ENCODE peak calls at places on chromosomes 5 and 9, in six cellular contexts. R, L, M, G, F and B are unnamed samples.
A peak's percentile ranks its signal among the peaks of the same experiment; 100 is the strongest.

GRCh38 chr9:107636596-107637405 is 147.2 kb upstream of the KLF4 start:
- DNase-seq in R (no peak), M (no peak), F (no peak), G (no peak), L (no peak), B (no peak)

GRCh38 chr9:131833906-131834305 is 94.0 kb upstream of the RAPGEF1 start:
- DNase-seq in R (no peak), M (no peak), F (no peak), L (no peak), G (no peak), B (no peak)

GRCh38 chr5:56480305-56481146 is 247.4 kb upstream of the ANKRD55 start:
- DNase-seq in L (peak; percentile 71), G (no peak), R (no peak), M (no peak), F (peak; percentile 37), B (peak; percentile 56)

GRCh38 chr5:99034336-99034735 is 105.5 kb upstream of the CHD1 start:
- DNase-seq in M (peak; percentile 87), G (no peak), F (no peak), L (no peak), R (no peak), B (no peak)

GRCh38 chr9:91711755-91712591 is 238.1 kb downstream of the ROR2 start:
- DNase-seq in M (peak; percentile 17), F (no peak), G (no peak), L (no peak), R (no peak), B (no peak)

GRCh38 chr9:15999422-16000339 is 446.8 kb downstream of the CCDC171 start:
- DNase-seq in R (peak; percentile 48), L (no peak), M (no peak), F (peak; percentile 28), G (peak; percentile 79), B (peak; percentile 75)

GRCh38 chr9:15346837-15347236 is 39.8 kb upstream of the TTC39B start:
- DNase-seq in M (no peak), G (no peak), L (no peak), F (no peak), R (no peak), B (no peak)

GRCh38 chr5:112635771-112636170 is 101.9 kb upstream of the APC start:
- DNase-seq in R (no peak), M (no peak), L (no peak), F (no peak), G (no peak), B (no peak)

GRCh38 chr9:75797181-75797580 is 93.3 kb upstream of the PCSK5 start:
- DNase-seq in R (no peak), F (no peak), L (no peak), M (no peak), G (no peak), B (no peak)

GRCh38 chr9:90300901-90301688 is 341.5 kb downstream of the DIRAS2 start:
- DNase-seq in M (peak; percentile 73), G (peak; percentile 90), F (peak; percentile 86), R (peak; percentile 59), L (peak; percentile 17), B (peak; percentile 59)

GRCh38 chr9:93264338-93265125 is 80.6 kb downstream of the WNK2 start:
- DNase-seq in R (no peak), L (no peak), G (no peak), F (no peak), M (no peak), B (no peak)
- H3K4me1 ChIP-seq in R (no peaks in the 10 kb centered on the region), L (peaks cover 47% of the 10 kb centered on the region), G (no peaks in the 10 kb centered on the region), F (no peaks in the 10 kb centered on the region), M (peaks cover 2% of the 10 kb centered on the region), B (no peaks in the 10 kb centered on the region)

GRCh38 chr5:14146725-14147124 is 3.6 kb downstream of the TRIO start:
- DNase-seq in L (no peak), M (peak; percentile 79), G (no peak), R (no peak), F (no peak), B (no peak)

GRCh38 chr5:14148483-14148882 is 5.3 kb downstream of the TRIO start:
- DNase-seq in M (no peak), R (no peak), F (no peak), L (no peak), G (no peak), B (no peak)

GRCh38 chr5:14147210-14147609 is 4.1 kb downstream of the TRIO start:
- DNase-seq in F (no peak), M (no peak), L (no peak), G (no peak), R (no peak), B (no peak)

GRCh38 chr5:14148890-14149671 is 5.9 kb downstream of the TRIO start:
- DNase-seq in M (peak; percentile 78), L (no peak), F (no peak), R (no peak), G (no peak), B (no peak)

GRCh38 chr5:14149672-14150053 is 6.5 kb downstream of the TRIO start:
- DNase-seq in R (no peak), F (no peak), M (no peak), L (no peak), G (no peak), B (no peak)
- H3K4me1 ChIP-seq in R (peaks cover 13% of the 10 kb centered on the region), F (peaks cover 66% of the 10 kb centered on the region), M (peaks cover 11% of the 10 kb centered on the region), L (peaks cover 88% of the 10 kb centered on the region), G (peaks cover 86% of the 10 kb centered on the region), B (peaks cover 65% of the 10 kb centered on the region)

DNA sequence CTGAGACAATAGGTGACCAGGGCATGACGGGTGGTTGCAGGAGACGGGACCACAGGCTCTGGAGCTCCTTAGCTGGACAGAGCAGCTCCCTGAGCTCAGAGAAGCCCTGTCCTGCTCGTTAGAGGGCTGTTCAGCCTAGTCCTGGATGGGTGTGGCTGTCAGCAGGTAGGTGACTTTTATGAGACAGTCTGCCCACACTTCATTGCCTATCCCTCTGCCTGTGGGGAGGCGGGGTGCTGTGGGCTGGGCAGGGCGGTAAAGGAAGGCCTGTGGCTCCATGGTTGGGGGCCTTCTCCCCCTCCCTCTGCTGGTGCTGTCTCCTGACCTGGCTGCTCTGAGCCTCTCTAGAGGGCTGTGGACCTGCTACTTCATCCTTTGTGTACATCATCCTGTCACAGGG is 134.6 kb downstream of the RXRA start:
- DNase-seq in F (no peak), M (no peak), L (no peak), G (no peak), R (no peak), B (no peak)
- H3K4me1 ChIP-seq in F (no peaks in the 10 kb centered on the region), M (no peaks in the 10 kb centered on the region), L (peaks cover 19% of the 10 kb centered on the region), G (peaks cover 41% of the 10 kb centered on the region), R (peaks cover 6% of the 10 kb centered on the region), B (peaks cover 20% of the 10 kb centered on the region)

DNA sequence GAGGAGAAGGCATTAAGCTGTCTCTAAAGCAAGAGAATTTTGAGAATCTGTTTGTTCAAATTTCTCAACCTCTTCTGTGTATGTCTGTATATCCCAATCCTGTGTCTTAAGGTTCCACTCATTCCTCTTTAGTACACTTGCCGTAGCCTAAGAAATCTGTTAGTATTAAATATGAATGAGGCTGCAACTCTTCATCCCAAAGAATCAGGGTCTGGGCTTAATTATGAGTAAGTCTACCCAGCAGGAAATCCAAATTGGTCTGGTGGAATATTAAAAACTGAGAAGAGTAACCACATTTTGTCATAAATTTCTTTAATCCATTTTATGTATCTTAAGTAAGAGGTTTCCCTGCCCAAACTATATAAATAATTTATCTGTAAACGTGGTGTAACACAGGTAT is 1171.2 kb downstream of the CDH12 start:
- DNase-seq in F (no peak), R (no peak), G (no peak), M (no peak), L (no peak), B (no peak)
- H3K4me1 ChIP-seq in F (peaks cover 11% of the 10 kb centered on the region), R (no peaks in the 10 kb centered on the region), G (no peaks in the 10 kb centered on the region), M (no peaks in the 10 kb centered on the region), L (no peaks in the 10 kb centered on the region), B (no peaks in the 10 kb centered on the region)